ENCODE peak calls at places on chromosomes 3 and 15, in nine cellular contexts. M is NCI-H460, I is aorta, P is T-cell, K is type B pancreatic cell, Z is NCI-H2029, V is BJ, Y is A172, R is adrenal gland. D is an unnamed sample.

GRCh38 chr3:16802382-16802781 is 82.4 kb upstream of the PLCL2 start:
- DNase-seq in M (no peak), I (no peak), P (no peak), K (no peak), Z (no peak), V (no peak), Y (no peak), R (no peak), D (no peak)

GRCh38 chr3:182925330-182925943 is 54.9 kb downstream of the DCUN1D1 start:
- DNase-seq in M (no peak), I (peak), P (no peak), K (no peak), Z (no peak), V (no peak), Y (no peak), R (peak), D (no peak)

GRCh38 chr15:34588046-34588674 is 4.7 kb upstream of the GOLGA8B start:
- DNase-seq in M (peak), I (peak), P (peak), K (no peak), Z (peak), V (peak), Y (peak), R (peak), D (no peak)

GRCh38 chr3:79139395-79140060 is 628.3 kb downstream of the ROBO1 start:
- DNase-seq in M (no peak), I (no peak), P (no peak), K (no peak), Z (no peak), V (no peak), Y (peak), R (no peak), D (no peak)

GRCh38 chr15:50206020-50206419 is 24.0 kb downstream of the SLC27A2 start:
- DNase-seq in M (no peak), I (no peak), P (no peak), K (no peak), Z (no peak), V (no peak), Y (no peak), R (no peak), D (no peak)

GRCh38 chr3:12135029-12135634 is 23.6 kb downstream of the TIMP4 start:
- DNase-seq in M (peak), I (peak), P (peak), K (peak), Z (no peak), V (no peak), Y (peak), R (peak), D (peak)

GRCh38 chr15:100215031-100215842 is 126.5 kb downstream of the ADAMTS17 start:
- DNase-seq in M (no peak), I (no peak), P (no peak), K (no peak), Z (no peak), V (no peak), Y (no peak), R (peak), D (peak)

GRCh38 chr3:158950131-158950901 is 148.5 kb downstream of the MFSD1 start:
- DNase-seq in M (no peak), I (no peak), P (no peak), K (no peak), Z (no peak), V (no peak), Y (no peak), R (no peak), D (no peak)

GRCh38 chr3:50671331-50671730 is 3.4 kb upstream of the DOCK3 start:
- DNase-seq in M (peak), I (no peak), P (no peak), K (no peak), Z (peak), V (peak), Y (peak), R (no peak), D (no peak)

GRCh38 chr15:90866161-90866715 is 2.1 kb upstream of the FURIN start:
- DNase-seq in M (no peak), I (no peak), P (no peak), K (no peak), Z (peak), V (no peak), Y (no peak), R (no peak), D (no peak)

GRCh38 chr3:57544181-57545125 is at the start of gene DNAH12:
- DNase-seq in M (no peak), I (no peak), P (no peak), K (peak), Z (peak), V (no peak), Y (no peak), R (peak), D (peak)

GRCh38 chr3:184040010-184040409 is 8.5 kb downstream of the HTR3D start:
- DNase-seq in M (peak), I (no peak), P (no peak), K (no peak), Z (peak), V (no peak), Y (peak), R (peak), D (no peak)

GRCh38 chr3:17006143-17006839 is 121.5 kb downstream of the PLCL2 start:
- DNase-seq in M (no peak), I (no peak), P (no peak), K (no peak), Z (no peak), V (no peak), Y (no peak), R (no peak), D (no peak)

GRCh38 chr3:192884831-192885356 is 32.8 kb downstream of the MB21D2 start:
- DNase-seq in M (no peak), I (no peak), P (no peak), K (no peak), Z (no peak), V (peak), Y (peak), R (no peak), D (no peak)

GRCh38 chr3:185079620-185080019 is 73.2 kb downstream of the C3orf70 start:
- DNase-seq in M (no peak), I (no peak), P (no peak), K (no peak), Z (no peak), V (no peak), Y (no peak), R (no peak), D (no peak)

GRCh38 chr3:45923755-45924154 is 19.5 kb upstream of the CXCR6 start:
- DNase-seq in M (no peak), I (no peak), P (no peak), K (no peak), Z (no peak), V (no peak), Y (peak), R (no peak), D (no peak)

GRCh38 chr3:169668957-169669681 is 5.6 kb upstream of the MECOM start:
- DNase-seq in M (peak), I (peak), P (no peak), K (peak), Z (peak), V (no peak), Y (peak), R (peak), D (peak)

GRCh38 chr3:40071683-40072238 is 237.7 kb upstream of the EIF1B start:
- DNase-seq in M (no peak), I (no peak), P (no peak), K (no peak), Z (no peak), V (no peak), Y (no peak), R (no peak), D (no peak)

D was measured in kidney.